ENCODE peak calls at places on chromosome 6, in five cellular contexts. U, E, S, T and W are unnamed samples.

GRCh38 chr6:68652117-68652536 is 17.0 kb downstream of the ADGRB3 start:
- DNase-seq in S (no peak), U (no peak), T (no peak), E (no peak), W (no peak)

GRCh38 chr6:116631379-116631990 is 15.2 kb downstream of the RSPH4A start:
- DNase-seq in E (peak), S (no peak), T (no peak), U (no peak), W (no peak)

GRCh38 chr6:55916188-55916587 is 40.8 kb upstream of the BMP5 start:
- DNase-seq in T (no peak), E (no peak), S (peak), U (no peak), W (no peak)

GRCh38 chr6:43263314-43264178 is 20.3 kb downstream of the TTBK1 start:
- DNase-seq in E (peak), T (peak), U (peak), S (peak), W (peak)

GRCh38 chr6:131107166-131107565 is 28.1 kb upstream of the AKAP7 start:
- DNase-seq in T (no peak), U (no peak), E (peak), S (peak), W (peak)

GRCh38 chr6:27503436-27504030 is 30.6 kb upstream of the ZNF184 start:
- DNase-seq in T (peak), U (no peak), S (peak), E (peak), W (peak)

GRCh38 chr6:85360794-85361642 is 88.9 kb upstream of the NT5E start:
- DNase-seq in E (peak), U (no peak), T (peak), S (peak), W (peak)

GRCh38 chr6:52635049-52635577 is 35.8 kb upstream of the TMEM14A start:
- DNase-seq in E (no peak), U (no peak), S (peak), T (no peak), W (no peak)

GRCh38 chr6:77740380-77740779 is 87.5 kb downstream of the MEI4 start:
- DNase-seq in T (no peak), E (peak), U (no peak), S (peak), W (no peak)

GRCh38 chr6:8064638-8065518 is 689 bp upstream of the BLOC1S5 start:
- DNase-seq in U (no peak), S (no peak), E (peak), T (no peak), W (no peak)

GRCh38 chr6:149457316-149457884 is 27.4 kb downstream of the ZC3H12D start:
- DNase-seq in E (no peak), T (no peak), S (no peak), U (no peak), W (no peak)

GRCh38 chr6:122322824-122323223 is 76.6 kb upstream of the HSF2 start:
- DNase-seq in S (peak), E (no peak), U (no peak), T (no peak), W (peak)

DNA sequence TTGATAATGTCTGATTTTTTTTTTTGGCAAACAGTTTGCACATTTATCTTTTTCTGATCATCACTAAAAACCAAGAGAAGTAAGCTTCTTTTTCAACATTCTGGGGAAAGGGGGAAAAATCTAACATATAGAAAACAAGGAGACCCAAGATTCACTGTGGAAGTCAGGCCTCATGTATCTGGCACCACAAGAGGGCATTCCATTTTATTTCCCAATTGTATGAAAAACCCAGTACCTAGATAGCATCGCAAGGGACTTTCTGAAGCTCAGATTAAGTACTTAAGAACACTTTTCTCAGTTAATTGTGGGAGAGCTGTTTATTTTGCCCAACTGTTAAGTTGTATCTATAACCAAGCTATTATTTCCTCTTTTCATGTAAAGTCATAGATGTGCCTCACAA is 152.9 kb downstream of the KLHL32 start:
- DNase-seq in T (no peak), S (peak), U (no peak), E (no peak), W (no peak)
- TF ChIP-seq CTCF in T (no peak), S (no peak), U (peak), E (no peak), W (no peak)

GRCh38 chr6:159061146-159061545 is 16.4 kb upstream of the TAGAP start:
- DNase-seq in E (no peak), U (no peak), T (no peak), S (no peak), W (no peak)
- H3K4me3 ChIP-seq in E (no peak), U (no peak), T (no peak), S (no peak), W (no peak)

GRCh38 chr6:89369009-89369408 is 16.5 kb upstream of the UBE2J1 start:
- DNase-seq in U (no peak), S (peak), E (peak), T (peak), W (no peak)
- TF ChIP-seq CTCF in U (peak), S (peak), E (peak), T (peak), W (peak)

GRCh38 chr6:3355358-3356055 is 96.8 kb downstream of the PSMG4 start:
- DNase-seq in T (peak), U (no peak), E (no peak), S (peak), W (no peak)
- H3K4me3 ChIP-seq in T (peak), U (peak), E (peak), S (no peak), W (no peak)

DNA sequence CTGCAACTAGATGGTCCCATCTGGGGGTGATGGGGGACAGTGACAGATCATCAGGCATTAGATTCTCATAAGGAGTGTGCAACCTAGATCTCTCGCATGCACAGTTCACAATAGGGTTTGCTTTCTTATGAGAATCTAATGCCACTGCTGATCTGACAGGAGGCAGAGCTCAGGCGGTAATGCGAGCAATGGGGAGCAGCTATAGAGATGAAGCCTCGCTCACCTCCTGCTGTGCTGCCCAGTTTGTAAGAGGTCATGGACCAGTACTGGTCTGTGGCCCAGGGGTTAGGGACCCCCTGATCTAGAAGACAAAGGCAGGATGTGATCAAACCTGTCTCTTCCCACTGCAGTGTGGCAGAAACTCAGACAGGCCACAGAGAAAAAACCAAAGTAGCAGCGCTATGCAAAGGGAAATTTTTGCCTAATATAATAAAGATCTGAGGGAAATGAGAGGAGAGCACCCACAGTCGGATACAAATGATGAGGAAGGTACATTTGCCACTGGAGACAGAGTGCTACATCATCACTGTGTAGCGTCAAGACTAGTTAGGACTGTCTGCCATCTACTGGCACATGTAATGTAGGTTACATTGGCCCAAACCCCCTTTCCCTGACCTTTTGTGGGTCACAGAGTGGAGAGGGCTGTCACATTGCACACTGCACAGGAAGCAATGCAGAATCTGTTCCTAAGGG is 4.1 kb upstream of the LY86 start:
- DNase-seq in U (no peak), T (no peak), S (no peak), E (no peak), W (no peak)
- TF ChIP-seq CTCF in U (no peak), T (no peak), S (no peak), E (peak), W (no peak)

DNA sequence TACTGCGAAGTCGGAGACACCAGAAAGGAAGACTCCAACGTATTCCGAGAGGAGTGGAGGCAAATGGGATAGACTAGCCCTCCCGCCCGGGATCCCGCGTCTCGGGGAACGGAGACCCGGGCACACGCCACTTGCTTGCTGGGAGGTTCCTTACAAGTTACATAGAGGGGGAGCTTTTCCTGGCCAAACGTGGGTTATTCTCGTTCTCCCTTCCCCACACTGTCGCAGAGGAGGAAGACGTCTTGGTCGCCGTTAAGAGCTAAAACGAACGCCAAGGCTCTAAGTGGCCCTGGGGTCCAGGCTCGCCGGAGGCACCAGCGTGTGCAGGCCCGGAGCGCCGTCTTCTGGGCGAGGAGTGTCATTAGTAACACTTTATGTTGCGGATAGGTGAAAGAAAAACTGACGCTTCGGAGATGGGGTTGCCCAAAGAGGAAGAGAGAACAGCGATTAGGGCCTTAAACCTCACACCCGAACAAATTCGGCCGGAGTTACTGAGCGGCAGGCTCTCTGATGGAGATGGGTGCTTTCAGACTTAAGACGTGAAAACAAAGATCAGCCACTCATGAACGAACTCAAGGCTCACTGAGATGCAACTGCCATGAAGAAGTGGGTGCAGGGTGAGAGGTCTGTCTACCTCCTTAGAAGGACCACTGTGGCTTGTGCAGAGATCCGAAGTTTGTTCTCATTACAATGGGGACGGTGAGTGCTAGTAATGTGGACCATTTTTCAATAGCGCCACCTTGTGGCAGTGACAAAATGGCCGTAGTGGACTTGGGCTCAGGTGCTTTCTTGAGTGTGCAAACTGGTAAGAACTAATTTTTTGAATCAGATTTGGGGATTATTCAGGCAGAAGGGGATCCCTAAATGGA is 11.7 kb upstream of the ZNF311 start:
- DNase-seq in T (peak), S (peak), U (peak), E (peak), W (peak)
- H3K4me3 ChIP-seq in T (peak), S (peak), U (peak), E (peak), W (peak)